ENCODE peak calls at places on chromosome 7, in seven cellular contexts. One of them, this sample, is unnamed.

GRCh38 chr7:33853361-33854062 is 51.8 kb upstream of the BMPER start:
- DNase-seq in C1 segment of cervical spinal cord: no peak
- DNase-seq in D341Med: no peak
- DNase-seq in heart left ventricle: no peak
- DNase-seq in NCI-H1417: no peak
- DNase-seq in activated CD4-positive, CD25-positive, alpha-beta regulatory T cell treated with anti-CD3 and anti-CD28 coated beads, Interleukin-2, amount 50 U/mL, for 72 hours: no peak
- DNase-seq in Kasumi-1: no peak
- DNase-seq in this sample: no peak

GRCh38 chr7:151762501-151763245 is 114.2 kb downstream of the PRKAG2 start:
- DNase-seq in C1 segment of cervical spinal cord: peak
- DNase-seq in D341Med: no peak
- DNase-seq in heart left ventricle: no peak
- DNase-seq in NCI-H1417: no peak
- DNase-seq in activated CD4-positive, CD25-positive, alpha-beta regulatory T cell treated with anti-CD3 and anti-CD28 coated beads, Interleukin-2, amount 50 U/mL, for 72 hours: no peak
- DNase-seq in Kasumi-1: no peak
- DNase-seq in this sample: no peak

GRCh38 chr7:73742753-73743641 is 4.4 kb upstream of the ABHD11 start:
- DNase-seq in C1 segment of cervical spinal cord: peak
- DNase-seq in D341Med: peak
- DNase-seq in heart left ventricle: peak
- DNase-seq in NCI-H1417: peak
- DNase-seq in activated CD4-positive, CD25-positive, alpha-beta regulatory T cell treated with anti-CD3 and anti-CD28 coated beads, Interleukin-2, amount 50 U/mL, for 72 hours: no peak
- DNase-seq in Kasumi-1: no peak
- DNase-seq in this sample: no peak

GRCh38 chr7:66013938-66014337 is 31.9 kb upstream of the GUSB start:
- DNase-seq in C1 segment of cervical spinal cord: no peak
- DNase-seq in D341Med: peak
- DNase-seq in heart left ventricle: no peak
- DNase-seq in NCI-H1417: no peak
- DNase-seq in activated CD4-positive, CD25-positive, alpha-beta regulatory T cell treated with anti-CD3 and anti-CD28 coated beads, Interleukin-2, amount 50 U/mL, for 72 hours: no peak
- DNase-seq in Kasumi-1: peak
- DNase-seq in this sample: no peak

GRCh38 chr7:30474893-30475292 is 3.7 kb downstream of the NOD1 start:
- DNase-seq in C1 segment of cervical spinal cord: no peak
- DNase-seq in D341Med: no peak
- DNase-seq in heart left ventricle: no peak
- DNase-seq in NCI-H1417: no peak
- DNase-seq in activated CD4-positive, CD25-positive, alpha-beta regulatory T cell treated with anti-CD3 and anti-CD28 coated beads, Interleukin-2, amount 50 U/mL, for 72 hours: no peak
- DNase-seq in Kasumi-1: no peak
- DNase-seq in this sample: no peak

GRCh38 chr7:47226688-47227087 is 355.2 kb downstream of the TNS3 start:
- DNase-seq in C1 segment of cervical spinal cord: no peak
- DNase-seq in D341Med: no peak
- DNase-seq in heart left ventricle: no peak
- DNase-seq in NCI-H1417: no peak
- DNase-seq in activated CD4-positive, CD25-positive, alpha-beta regulatory T cell treated with anti-CD3 and anti-CD28 coated beads, Interleukin-2, amount 50 U/mL, for 72 hours: no peak
- DNase-seq in Kasumi-1: no peak
- DNase-seq in this sample: no peak

GRCh38 chr7:151689196-151689971 is 169.7 kb upstream of the RHEB start:
- DNase-seq in C1 segment of cervical spinal cord: peak
- DNase-seq in D341Med: no peak
- DNase-seq in heart left ventricle: peak
- DNase-seq in NCI-H1417: peak
- DNase-seq in activated CD4-positive, CD25-positive, alpha-beta regulatory T cell treated with anti-CD3 and anti-CD28 coated beads, Interleukin-2, amount 50 U/mL, for 72 hours: no peak
- DNase-seq in Kasumi-1: no peak
- DNase-seq in this sample: peak

GRCh38 chr7:132865766-132866531 is 215.9 kb downstream of the CHCHD3 start:
- DNase-seq in C1 segment of cervical spinal cord: no peak
- DNase-seq in D341Med: no peak
- DNase-seq in heart left ventricle: no peak
- DNase-seq in NCI-H1417: no peak
- DNase-seq in activated CD4-positive, CD25-positive, alpha-beta regulatory T cell treated with anti-CD3 and anti-CD28 coated beads, Interleukin-2, amount 50 U/mL, for 72 hours: no peak
- DNase-seq in Kasumi-1: no peak
- DNase-seq in this sample: no peak

GRCh38 chr7:87926581-87927461 is 7.2 kb upstream of the ADAM22 start:
- DNase-seq in C1 segment of cervical spinal cord: peak
- DNase-seq in D341Med: no peak
- DNase-seq in heart left ventricle: no peak
- DNase-seq in NCI-H1417: peak
- DNase-seq in activated CD4-positive, CD25-positive, alpha-beta regulatory T cell treated with anti-CD3 and anti-CD28 coated beads, Interleukin-2, amount 50 U/mL, for 72 hours: no peak
- DNase-seq in Kasumi-1: peak
- DNase-seq in this sample: no peak

GRCh38 chr7:55344840-55345239 is 20.3 kb upstream of the LANCL2 start:
- DNase-seq in C1 segment of cervical spinal cord: no peak
- DNase-seq in D341Med: no peak
- DNase-seq in heart left ventricle: no peak
- DNase-seq in NCI-H1417: no peak
- DNase-seq in activated CD4-positive, CD25-positive, alpha-beta regulatory T cell treated with anti-CD3 and anti-CD28 coated beads, Interleukin-2, amount 50 U/mL, for 72 hours: no peak
- DNase-seq in Kasumi-1: no peak
- DNase-seq in this sample: no peak

GRCh38 chr7:105838273-105839141 is 37.9 kb downstream of the ATXN7L1 start:
- DNase-seq in C1 segment of cervical spinal cord: no peak
- DNase-seq in D341Med: peak
- DNase-seq in heart left ventricle: no peak
- DNase-seq in NCI-H1417: peak
- DNase-seq in activated CD4-positive, CD25-positive, alpha-beta regulatory T cell treated with anti-CD3 and anti-CD28 coated beads, Interleukin-2, amount 50 U/mL, for 72 hours: no peak
- DNase-seq in Kasumi-1: no peak
- DNase-seq in this sample: no peak

This sample was measured in gastrocnemius medialis.